ENCODE peak calls at places on chromosomes 2 and 18, in four cellular contexts. P is WTC11, O is HepG2, S is GM12878. T is an unnamed sample.
A peak's percentile ranks its signal among the peaks of the same experiment; 100 is the strongest.

GRCh38 chr2:43059183-43059897 is 167.1 kb downstream of the ZFP36L2 start:
- DNase-seq in P (no peak), O (no peak), S (peak; percentile 70), T (peak; percentile 61)

GRCh38 chr2:164224007-164224406 is 397.3 kb downstream of the GRB14 start:
- DNase-seq in P (no peak), O (no peak), S (no peak), T (no peak)

GRCh38 chr2:158573739-158574138 is 117.0 kb downstream of the PKP4 start:
- DNase-seq in P (no peak), O (no peak), S (no peak), T (no peak)

GRCh38 chr2:86038291-86039081 is 67.2 kb downstream of the POLR1A start:
- DNase-seq in P (no peak), O (no peak), S (no peak), T (no peak)

GRCh38 chr2:219633276-219634065 is 6.0 kb downstream of the SLC4A3 start:
- DNase-seq in P (peak; percentile 6), O (no peak), S (no peak), T (no peak)

GRCh38 chr2:127864877-127865276 is 6.9 kb upstream of the POLR2D start:
- DNase-seq in P (peak; percentile 30), O (no peak), S (no peak), T (peak; percentile 90)

GRCh38 chr2:109356251-109357035 is 227.4 kb downstream of the SH3RF3 start:
- DNase-seq in P (no peak), O (no peak), S (no peak), T (no peak)

GRCh38 chr18:39485696-39486095 is 1920.1 kb upstream of the CELF4 start:
- DNase-seq in P (no peak), O (no peak), S (no peak), T (no peak)

GRCh38 chr2:218323526-218324472 is 31.5 kb upstream of the TMBIM1 start:
- DNase-seq in P (peak; percentile 70), O (peak; percentile 66), S (no peak), T (no peak)

GRCh38 chr2:182448371-182448770 is 21.5 kb upstream of the PDE1A start:
- DNase-seq in P (no peak), O (no peak), S (no peak), T (no peak)

GRCh38 chr2:110771549-110772382 is 39.4 kb downstream of the ACOXL start:
- DNase-seq in P (no peak), O (no peak), S (no peak), T (no peak)

GRCh38 chr2:111900859-111901258 is 2.5 kb downstream of the MERTK start:
- DNase-seq in P (peak; percentile 42), O (peak; percentile 58), S (no peak), T (peak; percentile 66)

GRCh38 chr2:220143336-220143735 is 515.9 kb downstream of the SLC4A3 start:
- DNase-seq in P (no peak), O (peak; percentile 37), S (no peak), T (no peak)

GRCh38 chr18:10003281-10003680 is 89.5 kb downstream of the VAPA start:
- DNase-seq in P (no peak), O (no peak), S (no peak), T (no peak)

GRCh38 chr2:216497382-216497781 is 1.3 kb upstream of the RPL37A start:
- DNase-seq in P (no peak), O (no peak), S (no peak), T (no peak)

GRCh38 chr18:22489694-22490093 is 72.0 kb upstream of the CTAGE1 start:
- DNase-seq in P (no peak), O (peak; percentile 63), S (no peak), T (peak; percentile 13)

GRCh38 chr2:237749961-237750360 is 48.6 kb upstream of the RBM44 start:
- DNase-seq in P (no peak), O (no peak), S (no peak), T (no peak)

DNA sequence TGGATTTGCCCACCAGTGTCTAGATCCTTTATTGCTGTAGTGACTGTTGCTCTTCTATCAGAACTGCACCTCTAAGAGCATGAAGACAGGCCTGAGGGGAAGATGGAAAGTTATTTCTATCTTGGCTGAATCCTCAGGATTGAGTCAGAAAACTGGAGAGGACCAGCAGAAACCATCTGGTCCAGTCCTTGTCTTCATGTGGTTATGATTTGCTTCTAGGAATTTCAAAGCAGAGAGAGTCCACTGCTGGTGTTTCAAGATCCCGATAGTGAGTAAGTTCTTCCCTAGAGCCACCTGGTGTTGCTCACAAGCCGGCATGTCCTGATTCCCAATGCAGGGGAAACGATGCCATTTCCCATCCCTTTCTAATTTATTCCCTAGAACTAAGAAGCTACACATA is 84.2 kb downstream of the NCKAP5 start:
- DNase-seq in P (no peak), O (no peak), S (no peak), T (no peak)
- TF ChIP-seq NR2C2 in P (no peak), O (no peak), S (no peak), T (no peak)

GRCh38 chr2:55810621-55811020 is 113.0 kb downstream of the EFEMP1 start:
- DNase-seq in P (no peak), O (no peak), S (no peak), T (no peak)
- TF ChIP-seq NR2C2 in P (no peak), O (no peak), S (no peak), T (no peak)

GRCh38 chr18:31977270-31977872 is 34.4 kb upstream of the TRAPPC8 start:
- DNase-seq in P (peak; percentile 56), O (peak; percentile 68), S (no peak), T (peak; percentile 60)
- TF ChIP-seq NR2C2 in P (no peak), O (no peak), S (no peak), T (no peak)

DNA sequence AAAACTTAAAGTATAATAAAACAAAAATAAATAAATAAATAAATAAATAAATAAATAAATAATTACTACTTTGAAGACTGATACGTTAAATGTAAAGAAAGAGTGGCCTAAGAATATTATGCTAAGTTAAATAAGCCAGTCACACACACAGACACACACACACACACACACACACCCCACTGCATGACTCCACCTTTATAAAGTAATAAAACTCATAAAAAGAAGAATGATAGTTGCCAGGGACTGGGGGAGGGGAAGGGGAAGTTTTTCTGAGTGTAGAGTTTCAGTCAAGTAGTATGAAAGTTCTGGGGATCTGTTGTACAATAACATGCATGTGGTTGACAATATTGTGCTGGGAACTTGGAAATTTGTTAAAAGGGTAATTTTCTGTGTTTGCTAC is 1237.5 kb upstream of the GYPC start:
- DNase-seq in P (no peak), O (no peak), S (no peak), T (no peak)
- TF ChIP-seq NR2C2 in P (no peak), O (no peak), S (no peak), T (no peak)

GRCh38 chr18:74511823-74512222 is 15.7 kb downstream of the CNDP2 start:
- DNase-seq in P (no peak), O (no peak), S (no peak), T (no peak)

GRCh38 chr18:74508821-74509225 is 12.7 kb downstream of the CNDP2 start:
- DNase-seq in P (no peak), O (no peak), S (no peak), T (peak; percentile 20)

GRCh38 chr18:74510770-74511095 is 14.6 kb downstream of the CNDP2 start:
- DNase-seq in P (no peak), O (no peak), S (no peak), T (no peak)

GRCh38 chr18:74508366-74508765 is 12.2 kb downstream of the CNDP2 start:
- DNase-seq in P (no peak), O (no peak), S (no peak), T (no peak)

DNA sequence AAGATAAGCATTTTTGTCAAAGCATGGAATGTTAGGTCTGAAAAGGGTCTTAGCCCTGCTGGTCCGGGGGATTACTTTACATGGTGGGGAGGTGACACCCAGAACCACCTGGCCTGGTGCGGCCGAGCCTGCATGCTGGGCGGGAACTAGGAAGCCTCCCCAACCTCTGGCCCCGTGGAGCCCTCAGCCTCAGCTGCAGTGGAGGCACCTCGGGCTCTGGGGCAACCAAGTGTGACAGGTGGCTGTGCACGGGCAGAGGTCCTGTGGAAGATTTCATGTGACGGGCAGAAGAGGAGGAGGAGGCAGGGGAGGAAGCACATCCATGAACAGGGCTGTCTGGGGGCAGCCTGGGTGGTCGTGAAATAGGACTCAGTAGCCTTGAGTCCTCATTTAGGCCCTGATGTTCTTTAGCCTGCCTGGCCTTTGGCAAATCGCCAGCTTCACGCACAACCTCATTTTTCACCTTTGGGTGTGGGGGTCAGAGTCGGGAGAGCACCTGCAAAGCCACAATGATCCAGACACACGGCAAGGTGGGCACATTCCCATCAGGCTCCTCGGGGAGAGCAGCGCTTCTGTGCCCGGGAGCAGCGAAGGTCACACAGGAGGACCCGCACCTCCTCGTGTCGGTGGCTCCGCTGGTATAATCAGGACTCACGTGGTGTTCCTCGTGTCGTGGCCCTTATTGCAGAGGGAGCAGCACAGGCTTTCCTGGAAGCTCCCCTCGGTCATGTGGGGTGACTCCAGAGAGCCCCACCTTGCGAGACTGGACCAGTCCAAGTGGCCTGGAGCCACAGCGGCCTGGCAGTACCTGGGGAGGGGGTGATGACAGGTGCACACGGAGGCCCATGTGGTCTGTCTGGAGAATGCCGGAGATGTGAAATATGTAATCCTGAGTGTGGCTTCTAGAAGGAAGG is 13.9 kb downstream of the CNDP2 start:
- DNase-seq in P (no peak), O (no peak), S (no peak), T (no peak)
- TF ChIP-seq NR2C2 in P (no peak), O (no peak), S (no peak), T (no peak)

GRCh38 chr2:72082021-72082739 is 65.5 kb downstream of the CYP26B1 start:
- DNase-seq in P (no peak), O (no peak), S (no peak), T (no peak)
- TF ChIP-seq NR2C2 in P (no peak), O (no peak), S (no peak), T (no peak)

GRCh38 chr2:233409286-233409991 is 55.1 kb downstream of the DGKD start:
- DNase-seq in P (no peak), O (no peak), S (no peak), T (peak; percentile 26)
- TF ChIP-seq NR2C2 in P (no peak), O (no peak), S (no peak), T (no peak)

T was measured in K562.